ENCODE peak calls at places on chromosome 3, in eight cellular contexts. X is RWPE1, O is lower leg skin, R is cardiac muscle cell, M is lung, J is AG09309, S is retinal pigment epithelial cell, U is GM10248. Q is an unnamed sample.

GRCh38 chr3:159928071-159928491 is 60.6 kb upstream of the IL12A start:
- DNase-seq in X (peak; percentile 6), O (no peak), R (peak; percentile 23), M (no peak), J (no peak), S (no peak), U (no peak), Q (no peak)

GRCh38 chr3:197406266-197406665 is 107.9 kb upstream of the DLG1 start:
- DNase-seq in X (no peak), O (no peak), R (peak; percentile 72), M (no peak), J (no peak), S (peak; percentile 66), U (no peak), Q (no peak)

GRCh38 chr3:52215351-52215750 is 10.1 kb downstream of the TLR9 start:
- DNase-seq in X (no peak), O (no peak), R (no peak), M (no peak), J (no peak), S (no peak), U (no peak), Q (no peak)

GRCh38 chr3:133124511-133124910 is 86.3 kb downstream of the TMEM108 start:
- DNase-seq in X (no peak), O (no peak), R (peak; percentile 39), M (no peak), J (no peak), S (no peak), U (no peak), Q (no peak)

GRCh38 chr3:153180860-153181372 is 18.9 kb downstream of the RAP2B start:
- DNase-seq in X (no peak), O (no peak), R (no peak), M (no peak), J (no peak), S (no peak), U (no peak), Q (no peak)

GRCh38 chr3:110101361-110101760 is 764.0 kb upstream of the DPPA4 start:
- DNase-seq in X (no peak), O (no peak), R (no peak), M (no peak), J (no peak), S (no peak), U (no peak), Q (no peak)

GRCh38 chr3:71955549-71956373 is 170.8 kb upstream of the PROK2 start:
- DNase-seq in X (peak; percentile 53), O (peak; percentile 63), R (peak; percentile 88), M (peak; percentile 76), J (peak; percentile 48), S (peak; percentile 63), U (peak; percentile 41), Q (no peak)

GRCh38 chr3:183524476-183524875 is 31.0 kb downstream of the KLHL6 start:
- DNase-seq in X (no peak), O (no peak), R (no peak), M (no peak), J (no peak), S (no peak), U (no peak), Q (no peak)

GRCh38 chr3:156291269-156292123 is 171.1 kb downstream of the KCNAB1 start:
- DNase-seq in X (no peak), O (no peak), R (peak; percentile 14), M (no peak), J (no peak), S (no peak), U (no peak), Q (no peak)

GRCh38 chr3:32973982-32974381 is 22.5 kb downstream of the CCR4 start:
- DNase-seq in X (no peak), O (no peak), R (no peak), M (no peak), J (no peak), S (peak; percentile 12), U (peak; percentile 31), Q (no peak)

GRCh38 chr3:28348637-28349396 is at the start of the genes AZI2 and ZCWPW2:
- DNase-seq in X (peak; percentile 69), O (peak; percentile 93), R (peak; percentile 98), M (peak; percentile 95), J (peak; percentile 88), S (peak; percentile 79), U (peak; percentile 87), Q (peak; percentile 93)
- TF ChIP-seq CTCF in X (no peak), O (no peak), R (peak; percentile 32), M (no peak), J (no peak), S (no peak), U (peak; percentile 16), Q (no peak)

DNA sequence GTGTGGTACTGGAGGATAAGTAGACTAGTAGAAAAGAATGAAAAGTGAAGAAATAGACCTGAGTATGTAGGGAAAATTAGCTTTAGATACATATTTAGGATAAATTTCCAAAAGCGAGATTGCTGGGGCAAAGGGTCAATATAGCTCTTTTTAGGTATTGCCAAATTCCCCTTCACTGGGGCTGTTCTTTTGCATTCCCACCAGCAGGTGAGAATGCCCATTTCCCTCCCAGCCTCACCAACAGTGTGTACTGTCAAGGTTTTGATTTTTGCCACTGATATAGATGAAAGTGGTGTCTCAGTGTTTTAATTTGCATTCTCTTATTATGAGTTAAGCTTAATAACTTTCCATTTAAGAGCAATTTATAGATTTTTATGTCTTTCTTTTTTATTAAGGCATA is 35.7 kb upstream of the BHLHE40 start:
- DNase-seq in X (peak; percentile 13), O (no peak), R (no peak), M (no peak), J (no peak), S (no peak), U (no peak), Q (no peak)
- TF ChIP-seq CTCF in X (no peak), O (no peak), R (peak; percentile 35), M (no peak), J (peak; percentile 39), S (peak; percentile 31), U (no peak), Q (no peak)

DNA sequence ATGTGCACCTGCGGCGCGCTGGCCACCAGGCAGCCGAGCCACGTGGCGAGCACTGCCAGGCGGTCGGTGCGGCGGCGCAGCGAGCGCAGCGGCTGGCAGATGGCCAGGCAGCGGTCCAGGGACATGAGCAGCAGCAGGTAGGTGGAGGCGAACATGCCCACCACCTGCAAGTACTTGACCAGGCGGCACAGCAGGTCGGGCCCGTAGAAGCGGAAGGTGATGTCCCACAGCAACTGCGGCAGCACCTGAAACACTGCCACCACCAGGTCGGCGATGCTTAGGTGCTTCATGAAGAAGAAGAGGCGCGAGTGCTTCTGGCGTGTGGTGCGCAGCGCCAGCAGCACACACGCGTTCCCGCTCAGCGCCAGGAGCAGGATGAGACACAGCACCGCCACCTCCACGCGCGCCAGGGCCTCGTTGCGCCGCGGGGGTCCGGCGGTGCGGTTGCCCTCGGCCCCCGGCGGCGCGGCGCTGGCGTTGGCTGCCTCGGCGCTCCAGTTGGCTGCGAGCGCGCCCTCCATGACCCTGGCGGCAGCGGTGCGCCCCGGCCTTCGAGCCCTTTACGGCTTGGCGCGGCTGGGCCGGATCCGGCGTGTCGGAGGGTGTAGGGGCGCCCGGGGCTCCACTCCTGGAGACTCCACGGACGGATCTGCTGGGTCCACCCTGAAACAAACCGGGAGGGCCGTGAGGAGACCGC is 1.6 kb downstream of the OXTR start:
- DNase-seq in X (peak; percentile 32), O (no peak), R (peak; percentile 17), M (no peak), J (no peak), S (no peak), U (peak; percentile 71), Q (peak; percentile 25)
- TF ChIP-seq CTCF in X (peak; percentile 19), O (no peak), R (no peak), M (no peak), J (peak; percentile 10), S (peak; percentile 42), U (peak; percentile 36), Q (no peak)

GRCh38 chr3:123361019-123361418 is 87.9 kb downstream of the ADCY5 start:
- DNase-seq in X (no peak), O (no peak), R (no peak), M (no peak), J (no peak), S (no peak), U (no peak), Q (no peak)
- TF ChIP-seq CTCF in X (no peak), O (no peak), R (no peak), M (no peak), J (no peak), S (peak; percentile 46), U (no peak), Q (no peak)

GRCh38 chr3:185290266-185290665 is 36.4 kb upstream of the EHHADH start:
- DNase-seq in X (no peak), O (no peak), R (no peak), M (no peak), J (no peak), S (no peak), U (peak; percentile 34), Q (no peak)
- TF ChIP-seq CTCF in X (no peak), O (no peak), R (no peak), M (no peak), J (no peak), S (no peak), U (no peak), Q (no peak)

GRCh38 chr3:31533169-31533870 is 595 bp downstream of the STT3B start:
- DNase-seq in X (peak; percentile 33), O (peak; percentile 43), R (peak; percentile 27), M (peak; percentile 52), J (no peak), S (no peak), U (peak; percentile 39), Q (no peak)
- TF ChIP-seq CTCF in X (no peak), O (no peak), R (peak; percentile 20), M (no peak), J (peak; percentile 15), S (peak; percentile 26), U (peak; percentile 15), Q (no peak)

GRCh38 chr3:141940204-141940776 is 63.8 kb downstream of the ATP1B3 start:
- DNase-seq in X (peak; percentile 95), O (peak; percentile 82), R (peak; percentile 59), M (no peak), J (peak; percentile 54), S (no peak), U (no peak), Q (no peak)
- TF ChIP-seq CTCF in X (no peak), O (no peak), R (no peak), M (no peak), J (no peak), S (peak; percentile 36), U (no peak), Q (no peak)

GRCh38 chr3:9947025-9947995 is 4.9 kb downstream of the PRRT3 start:
- DNase-seq in X (peak; percentile 58), O (no peak), R (peak; percentile 78), M (peak; percentile 73), J (peak; percentile 35), S (no peak), U (no peak), Q (no peak)
- TF ChIP-seq CTCF in X (peak; percentile 47), O (no peak), R (peak; percentile 71), M (peak; percentile 25), J (peak; percentile 53), S (peak; percentile 54), U (no peak), Q (no peak)

Q was measured in activated B cell treated with CpG ODN at 0.5 μM for 24 hours.